ENCODE peak calls at places on chromosomes 13 and 19, in four cellular contexts. B is PC-3, W is NB4, R is tibial artery. L is an unnamed sample.

GRCh38 chr13:30364133-30364532 is 56.8 kb upstream of the KATNAL1 start:
- DNase-seq in R (no peak), B (no peak), W (peak), L (no peak)

GRCh38 chr13:100673831-100674362 is 698 bp downstream of the TMTC4 start:
- DNase-seq in R (no peak), W (peak), B (peak), L (peak)

GRCh38 chr19:33740811-33741396 is 55.8 kb upstream of the KCTD15 start:
- DNase-seq in W (peak), B (peak), R (no peak), L (peak)

GRCh38 chr19:45423033-45423588 is 606 bp downstream of the ERCC1 start:
- DNase-seq in B (no peak), W (no peak), R (no peak), L (no peak)

GRCh38 chr13:99218545-99218944 is 17.9 kb downstream of the UBAC2 start:
- DNase-seq in W (no peak), R (no peak), B (no peak), L (no peak)

GRCh38 chr13:76596216-76596615 is 290.0 kb downstream of the KCTD12 start:
- DNase-seq in R (no peak), B (no peak), W (no peak), L (no peak)

GRCh38 chr13:72397265-72397664 is 330.2 kb downstream of the MZT1 start:
- DNase-seq in R (no peak), B (no peak), W (no peak), L (no peak)

GRCh38 chr19:920051-920857 is 3.1 kb downstream of the KISS1R start:
- DNase-seq in B (peak), R (no peak), W (peak), L (no peak)

GRCh38 chr19:32998722-32999121 is 26.7 kb downstream of the FAAP24 start:
- DNase-seq in R (no peak), B (no peak), W (no peak), L (no peak)

GRCh38 chr19:35561436-35561835 is 2.0 kb downstream of the ATP4A start:
- DNase-seq in W (no peak), R (no peak), B (no peak), L (no peak)

GRCh38 chr19:35742121-35742724 is at the start of gene IGFLR1:
- DNase-seq in R (no peak), B (no peak), W (peak), L (no peak)

GRCh38 chr19:31282346-31282745 is 66.9 kb downstream of the TSHZ3 start:
- DNase-seq in B (no peak), W (no peak), R (no peak), L (no peak)

GRCh38 chr19:45075215-45076028 is 856 bp downstream of the ZNF296 start:
- DNase-seq in W (peak), R (peak), B (peak), L (peak)

GRCh38 chr19:13195678-13196077 is 45.5 kb downstream of the IER2 start:
- DNase-seq in R (no peak), B (no peak), W (peak), L (peak)

GRCh38 chr13:105825071-105825470 is 710.4 kb downstream of the EFNB2 start:
- DNase-seq in R (no peak), W (no peak), B (no peak), L (no peak)

GRCh38 chr13:114102521-114103288 is 29.7 kb downstream of the RASA3 start:
- DNase-seq in W (no peak), B (no peak), R (peak), L (no peak)

GRCh38 chr13:105311094-105311493 is 1224.4 kb downstream of the EFNB2 start:
- DNase-seq in W (no peak), B (no peak), R (no peak), L (peak)

GRCh38 chr19:40742477-40742876 is 7.8 kb downstream of the ACTMAP start:
- DNase-seq in R (no peak), B (no peak), W (no peak), L (no peak)

GRCh38 chr13:67186985-67187569 is 43.1 kb downstream of the PCDH9 start:
- DNase-seq in B (peak), R (no peak), W (no peak), L (no peak)

GRCh38 chr13:110503037-110503901 is 58.3 kb downstream of the RAB20 start:
- DNase-seq in W (peak), B (no peak), R (no peak), L (no peak)

GRCh38 chr13:111245781-111246384 is 74.6 kb upstream of the TEX29 start:
- DNase-seq in B (no peak), W (no peak), R (no peak), L (no peak)

GRCh38 chr13:112062619-112063308 is 4.2 kb upstream of the SOX1 start:
- DNase-seq in R (no peak), B (no peak), W (no peak), L (no peak)

GRCh38 chr13:43785681-43786471 is 896 bp downstream of the ENOX1 start:
- DNase-seq in B (peak), W (no peak), R (peak), L (peak)

GRCh38 chr19:13398780-13399726 is 107.2 kb downstream of the CACNA1A start:
- DNase-seq in R (no peak), W (peak), B (peak), L (peak)

GRCh38 chr19:41535029-41535622 is 40.8 kb upstream of the CEACAM21 start:
- DNase-seq in W (no peak), R (no peak), B (no peak), L (no peak)

GRCh38 chr19:39890755-39891551 is 43.5 kb downstream of the FCGBP start:
- DNase-seq in W (no peak), B (no peak), R (no peak), L (no peak)

GRCh38 chr13:112767506-112768471 is 78.0 kb downstream of the ATP11A start:
- DNase-seq in W (no peak), B (no peak), R (peak), L (no peak)

GRCh38 chr19:33064117-33064777 is 441 bp downstream of the RHPN2 start:
- DNase-seq in W (peak), R (no peak), B (peak), L (peak)

GRCh38 chr19:44282846-44283245 is 22.0 kb downstream of the ZNF235 start:
- DNase-seq in R (no peak), B (peak), W (no peak), L (no peak)

GRCh38 chr13:111387026-111387871 is 66.8 kb downstream of the TEX29 start:
- DNase-seq in W (no peak), R (peak), B (no peak), L (no peak)

GRCh38 chr19:12866416-12867119 is 14.7 kb downstream of the DNASE2 start:
- DNase-seq in R (no peak), B (no peak), W (no peak), L (no peak)

GRCh38 chr13:49219647-49220034 is 497 bp upstream of the MLNR start:
- DNase-seq in B (no peak), R (no peak), W (no peak), L (no peak)

GRCh38 chr13:24180743-24181384 is 20.3 kb downstream of the SPATA13 start:
- DNase-seq in W (no peak), R (no peak), B (no peak), L (no peak)

GRCh38 chr13:33319859-33320258 is 34.3 kb upstream of the STARD13 start:
- DNase-seq in R (no peak), W (no peak), B (no peak), L (no peak)

GRCh38 chr19:2783781-2784145 is 690 bp upstream of the SGTA start:
- DNase-seq in R (no peak), W (no peak), B (no peak), L (no peak)

GRCh38 chr19:2780284-2780683 is 2.8 kb downstream of the SGTA start:
- DNase-seq in W (no peak), B (no peak), R (no peak), L (no peak)

GRCh38 chr19:2785244-2786000 is at the start of gene THOP1:
- DNase-seq in W (peak), R (peak), B (peak), L (peak)

GRCh38 chr19:2782357-2782935 is 627 bp downstream of the SGTA start:
- DNase-seq in R (no peak), B (no peak), W (peak), L (peak)

DNA sequence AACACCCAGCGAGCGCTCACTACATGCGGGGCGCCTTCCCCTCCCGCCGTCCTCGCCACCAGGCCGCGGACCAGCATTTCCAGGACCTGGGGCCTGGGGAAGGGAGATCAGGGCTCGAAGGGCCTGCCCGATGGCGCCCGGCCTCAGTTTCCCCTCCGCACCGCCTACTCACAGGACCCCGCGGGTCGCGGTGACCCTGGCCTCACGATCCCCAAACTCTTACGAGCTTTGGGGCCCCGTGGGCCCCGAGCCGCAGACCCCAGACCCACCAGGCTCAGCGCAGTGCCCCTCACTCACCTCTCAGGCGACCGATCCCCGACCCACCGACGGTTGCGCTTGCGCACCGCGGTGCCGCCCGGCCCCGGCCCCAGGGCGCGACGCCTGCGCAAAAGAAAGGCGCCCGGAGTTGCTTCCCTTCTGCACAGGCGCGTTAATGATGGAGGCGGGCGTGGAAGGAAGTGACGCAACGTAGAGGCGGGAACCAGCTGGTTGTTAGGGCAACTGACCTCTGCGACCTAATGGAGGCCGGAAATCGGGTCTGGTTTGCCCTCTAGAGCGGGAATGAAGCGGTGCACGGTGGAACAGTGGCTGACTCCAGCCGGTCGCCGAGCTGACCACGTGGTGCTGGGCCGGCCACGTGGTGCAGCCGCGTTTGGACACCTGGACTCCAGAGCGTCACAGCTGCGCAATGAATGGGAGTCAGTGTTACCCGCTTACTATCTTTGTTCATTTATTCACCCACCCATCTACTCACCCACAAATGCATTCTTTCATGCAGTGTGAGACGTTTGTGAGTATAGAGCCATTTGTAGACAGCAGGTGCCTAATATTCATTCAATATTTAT is at the start of gene SGTA:
- DNase-seq in W (peak), B (peak), R (peak), L (peak)
- TF ChIP-seq CTCF in W (peak), B (no peak), R (peak), L (peak)

GRCh38 chr19:50906217-50906616 is 5.0 kb downstream of the KLK4 start:
- DNase-seq in B (peak), W (peak), R (no peak), L (peak)
- TF ChIP-seq CTCF in B (peak), W (peak), R (no peak), L (peak)

GRCh38 chr19:29745253-29745652 is 30.2 kb upstream of the C19orf12 start:
- DNase-seq in W (peak), B (no peak), R (no peak), L (no peak)
- TF ChIP-seq CTCF in W (peak), B (peak), R (no peak), L (peak)

GRCh38 chr13:64441740-64442139 is 2788.4 kb downstream of the PCDH9 start:
- DNase-seq in W (no peak), B (no peak), R (no peak), L (no peak)

GRCh38 chr13:64446372-64446771 is 2783.8 kb downstream of the PCDH9 start:
- DNase-seq in W (peak), B (peak), R (no peak), L (peak)
- TF ChIP-seq CTCF in W (peak), B (peak), R (no peak), L (peak)

DNA sequence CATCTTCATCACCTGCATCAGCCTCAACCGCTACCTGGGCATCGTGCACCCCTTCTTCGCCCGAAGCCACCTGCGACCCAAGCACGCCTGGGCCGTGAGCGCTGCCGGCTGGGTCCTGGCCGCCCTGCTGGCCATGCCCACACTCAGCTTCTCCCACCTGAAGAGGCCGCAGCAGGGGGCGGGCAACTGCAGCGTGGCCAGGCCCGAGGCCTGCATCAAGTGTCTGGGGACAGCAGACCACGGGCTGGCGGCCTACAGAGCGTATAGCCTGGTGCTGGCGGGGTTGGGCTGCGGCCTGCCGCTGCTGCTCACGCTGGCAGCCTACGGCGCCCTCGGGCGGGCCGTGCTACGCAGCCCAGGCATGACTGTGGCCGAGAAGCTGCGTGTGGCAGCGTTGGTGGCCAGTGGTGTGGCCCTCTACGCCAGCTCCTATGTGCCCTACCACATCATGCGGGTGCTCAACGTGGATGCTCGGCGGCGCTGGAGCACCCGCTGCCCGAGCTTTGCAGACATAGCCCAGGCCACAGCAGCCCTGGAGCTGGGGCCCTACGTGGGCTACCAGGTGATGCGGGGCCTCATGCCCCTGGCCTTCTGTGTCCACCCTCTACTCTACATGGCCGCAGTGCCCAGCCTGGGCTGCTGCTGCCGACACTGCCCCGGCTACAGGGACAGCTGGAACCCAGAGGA is 2.6 kb downstream of the P2RY11 start:
- DNase-seq in W (peak), R (no peak), B (peak), L (no peak)
- TF ChIP-seq CTCF in W (no peak), R (no peak), B (no peak), L (no peak)

DNA sequence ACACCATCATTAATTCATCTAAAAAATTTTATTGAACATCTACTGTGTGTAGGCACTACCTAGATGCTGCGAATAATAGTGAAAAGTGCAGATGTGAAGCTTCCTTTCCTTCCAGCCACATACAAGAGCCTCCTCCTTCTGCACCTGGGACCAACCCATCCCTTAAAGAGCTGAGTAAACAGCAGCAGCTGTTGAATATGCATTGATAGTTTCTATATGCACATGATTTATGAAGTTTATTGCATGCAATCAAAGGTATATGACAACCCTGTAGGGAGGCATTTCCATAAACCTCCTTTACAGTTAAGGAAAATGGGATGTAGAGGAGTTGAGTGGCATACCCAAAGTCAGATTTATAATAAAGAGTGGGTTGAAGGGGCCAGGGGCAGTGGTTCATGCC is 110.3 kb upstream of the IPO5 start:
- DNase-seq in R (no peak), W (no peak), B (no peak), L (no peak)
- TF ChIP-seq CTCF in R (no peak), W (no peak), B (no peak), L (no peak)

GRCh38 chr13:59038824-59039223 is 1124.9 kb downstream of the DIAPH3 start:
- DNase-seq in B (peak), R (no peak), W (no peak), L (peak)

DNA sequence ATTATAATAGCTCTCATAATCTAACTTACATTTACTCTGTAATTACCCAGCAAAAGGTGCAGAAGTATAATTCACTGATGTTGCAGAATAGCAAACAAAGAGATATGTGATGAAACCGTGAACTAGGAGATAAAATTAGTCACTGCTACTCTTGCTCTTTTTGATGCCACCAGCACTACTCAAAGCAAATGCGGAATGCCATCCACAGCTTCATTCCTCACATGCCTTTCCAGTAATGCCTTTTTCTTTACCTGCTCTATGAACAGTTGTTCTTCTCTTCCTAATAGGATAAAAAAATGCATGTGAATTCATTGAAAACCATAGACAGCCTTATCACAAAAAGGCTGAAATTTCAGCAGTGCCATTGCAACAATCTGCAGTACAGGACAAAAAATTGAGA is 1129.5 kb downstream of the DIAPH3 start:
- DNase-seq in R (no peak), W (no peak), B (no peak), L (no peak)
- TF ChIP-seq CTCF in R (no peak), W (no peak), B (no peak), L (no peak)

DNA sequence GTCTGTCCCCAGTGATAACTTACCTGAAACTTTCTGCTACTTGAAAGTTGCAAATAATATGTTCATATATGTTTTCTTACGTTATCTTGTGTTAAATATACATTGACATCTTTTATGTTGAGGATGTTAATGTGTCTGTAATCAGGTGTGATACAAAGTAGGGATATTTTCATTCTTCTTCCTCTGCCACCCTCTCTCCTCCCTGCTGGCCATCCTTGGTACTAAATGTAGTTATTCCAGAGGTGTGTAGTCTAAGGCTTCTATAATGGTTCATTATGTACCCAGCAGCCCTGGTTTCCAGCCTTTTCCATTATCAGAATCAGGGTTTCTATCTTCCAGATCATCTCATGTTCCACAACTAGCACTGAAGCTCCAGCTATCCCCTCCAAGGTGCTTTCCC is 606.7 kb upstream of the KLHL1 start:
- DNase-seq in R (no peak), B (no peak), W (no peak), L (no peak)
- TF ChIP-seq CTCF in R (no peak), B (no peak), W (no peak), L (no peak)

DNA sequence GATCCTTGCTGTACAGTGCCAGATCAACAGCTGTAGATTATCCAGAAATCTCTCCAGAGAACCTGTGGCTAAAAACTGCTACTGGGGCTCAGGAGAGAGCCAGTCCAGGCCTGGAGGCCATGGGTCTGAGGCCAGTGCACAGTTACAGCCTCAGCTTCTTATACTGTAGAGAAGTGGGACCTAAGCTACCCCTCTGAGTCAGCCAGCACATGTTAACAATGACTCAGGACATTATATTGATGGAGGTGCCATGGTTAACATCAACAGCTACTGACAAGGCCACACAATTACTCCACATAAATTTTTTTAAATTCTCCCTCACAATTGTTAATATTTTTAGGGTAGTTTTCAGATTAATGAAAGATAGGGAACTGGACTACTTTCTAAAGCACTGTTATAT is 138.5 kb downstream of the RBM26 start:
- DNase-seq in R (no peak), W (no peak), B (no peak), L (no peak)
- TF ChIP-seq CTCF in R (no peak), W (no peak), B (no peak), L (no peak)

DNA sequence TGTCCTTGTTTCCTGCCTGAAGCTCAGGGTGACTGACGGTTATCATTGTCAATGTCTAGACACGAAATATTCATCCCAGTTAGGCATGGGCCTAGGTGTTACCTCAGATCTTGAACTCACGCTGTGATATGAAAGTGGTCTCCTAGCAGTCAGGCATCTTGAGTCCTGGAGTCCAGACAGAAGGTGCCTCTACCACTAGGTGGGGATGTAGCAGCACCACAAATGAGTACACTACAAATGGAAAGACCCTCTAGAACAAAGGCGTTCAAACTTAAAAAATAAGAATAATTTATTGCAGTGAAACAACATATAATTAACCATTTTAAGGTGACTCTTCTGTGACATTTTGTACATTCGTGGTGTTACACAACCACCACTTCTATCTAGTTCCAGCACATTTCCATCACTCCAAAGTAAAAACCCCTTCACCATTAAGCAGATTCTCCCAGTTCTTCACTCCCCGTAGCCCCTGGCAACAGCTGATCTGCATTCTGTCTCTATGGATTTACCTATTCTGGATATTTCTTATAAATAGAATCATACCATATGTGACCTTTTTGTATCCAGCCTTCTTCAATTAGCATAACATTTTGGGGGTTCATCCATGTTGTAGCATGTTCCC is 11.9 kb upstream of the FRY start:
- DNase-seq in W (peak), B (peak), R (no peak), L (peak)
- TF ChIP-seq CTCF in W (peak), B (peak), R (peak), L (peak)

L was measured in MCF 10A.